ENCODE peak calls at places on chromosomes 12 and 14, in four cellular contexts. G is T-helper 2 cell, H is DMS 273 treated with DMSO at 0.1 percent for 48 hours, F is Daoy. N is an unnamed sample.

GRCh38 chr14:69886843-69887242 is 7.6 kb downstream of the SMOC1 start:
- DNase-seq in G (no peak), H (peak), F (peak), N (no peak)

GRCh38 chr14:93759781-93760307 is 28.4 kb downstream of the PRIMA1 start:
- DNase-seq in G (no peak), H (peak), F (no peak), N (no peak)

GRCh38 chr12:49331360-49332222 is 5.4 kb downstream of the C1QL4 start:
- DNase-seq in G (no peak), H (peak), F (peak), N (peak)

GRCh38 chr12:2084553-2085296 is 31.9 kb downstream of the CACNA1C start:
- DNase-seq in G (no peak), H (no peak), F (peak), N (no peak)

GRCh38 chr14:99595034-99595433 is 9.0 kb downstream of the CCDC85C start:
- DNase-seq in G (peak), H (no peak), F (peak), N (no peak)

GRCh38 chr12:100234591-100235304 is 32.1 kb downstream of the DEPDC4 start:
- DNase-seq in G (no peak), H (peak), F (peak), N (no peak)

GRCh38 chr12:2064078-2064507 is 11.3 kb downstream of the CACNA1C start:
- DNase-seq in G (peak), H (no peak), F (peak), N (no peak)

GRCh38 chr12:462936-463705 is 3.4 kb downstream of the B4GALNT3 start:
- DNase-seq in G (peak), H (no peak), F (peak), N (no peak)

GRCh38 chr12:53729659-53730058 is 2.4 kb upstream of the CALCOCO1 start:
- DNase-seq in G (no peak), H (no peak), F (no peak), N (no peak)

GRCh38 chr12:121465921-121466799 is 66.2 kb downstream of the RNF34 start:
- DNase-seq in G (peak), H (no peak), F (peak), N (no peak)

GRCh38 chr12:107607464-107608392 is 77.9 kb upstream of the PWP1 start:
- DNase-seq in G (peak), H (peak), F (peak), N (peak)

GRCh38 chr12:79085106-79085682 is 220.6 kb downstream of the SYT1 start:
- DNase-seq in G (no peak), H (no peak), F (no peak), N (no peak)

GRCh38 chr12:43776498-43776897 is 17.7 kb downstream of the IRAK4 start:
- DNase-seq in G (peak), H (peak), F (no peak), N (no peak)

GRCh38 chr12:388547-389137 is 478 bp downstream of the KDM5A start:
- DNase-seq in G (peak), H (no peak), F (peak), N (no peak)

GRCh38 chr14:87888136-87888999 is 104.6 kb downstream of the GALC start:
- DNase-seq in G (no peak), H (no peak), F (peak), N (no peak)

GRCh38 chr12:51533799-51534198 is 57.2 kb upstream of the SCN8A start:
- DNase-seq in G (no peak), H (no peak), F (no peak), N (no peak)

GRCh38 chr12:110556705-110557104 is 26.4 kb downstream of the PPTC7 start:
- DNase-seq in G (no peak), H (no peak), F (no peak), N (no peak)

GRCh38 chr14:22152901-22153300 is 436.1 kb downstream of the DAD1 start:
- DNase-seq in G (no peak), H (no peak), F (no peak), N (no peak)

GRCh38 chr12:70448371-70448770 is 82.3 kb downstream of the KCNMB4 start:
- DNase-seq in G (no peak), H (no peak), F (peak), N (no peak)

GRCh38 chr12:23775208-23775607 is 174.3 kb downstream of the SOX5 start:
- DNase-seq in G (no peak), H (no peak), F (no peak), N (no peak)

GRCh38 chr12:863285-863684 is 86.2 kb downstream of the RAD52 start:
- DNase-seq in G (no peak), H (no peak), F (no peak), N (no peak)

GRCh38 chr14:75440733-75441474 is 13.1 kb downstream of the JDP2 start:
- DNase-seq in G (no peak), H (no peak), F (no peak), N (no peak)

GRCh38 chr12:45278447-45278846 is 62.6 kb downstream of the ANO6 start:
- DNase-seq in G (no peak), H (no peak), F (no peak), N (no peak)

GRCh38 chr12:117333331-117334000 is 28.0 kb downstream of the NOS1 start:
- DNase-seq in G (no peak), H (peak), F (no peak), N (no peak)

GRCh38 chr14:95023115-95023514 is 134.2 kb downstream of the DICER1 start:
- DNase-seq in G (no peak), H (no peak), F (no peak), N (no peak)

GRCh38 chr14:69685217-69685616 is 73.8 kb downstream of the SUSD6 start:
- DNase-seq in G (no peak), H (no peak), F (peak), N (no peak)

GRCh38 chr14:52397844-52398243 is 83.7 kb downstream of the PTGER2 start:
- DNase-seq in G (no peak), H (no peak), F (no peak), N (no peak)

GRCh38 chr12:106170285-106170684 is 31.5 kb upstream of the NUAK1 start:
- DNase-seq in G (no peak), H (no peak), F (peak), N (no peak)

GRCh38 chr12:44689587-44689986 is 186.5 kb downstream of the NELL2 start:
- DNase-seq in G (no peak), H (no peak), F (no peak), N (no peak)